ENCODE peak calls at places on chromosomes 16 and 17, in six cellular contexts. W is ovary, I is IMR-90, Y is H1, V is thyroid gland, X is body of pancreas. E is an unnamed sample. For H3K4me1, the result is how much of the 10 kb centered on the place peaks cover.

GRCh38 chr17:2723505-2723996 is 12.0 kb upstream of the CLUH start:
- DNase-seq in V (no peak), Y (peak), I (no peak), W (no peak), X (no peak), E (no peak)

GRCh38 chr16:83400234-83400633 is 407.5 kb upstream of the HSBP1 start:
- DNase-seq in X (no peak), Y (peak), W (no peak), V (peak), I (no peak), E (no peak)

GRCh38 chr16:86227801-86228200 is 282.5 kb upstream of the FOXF1 start:
- DNase-seq in W (no peak), I (peak), X (no peak), Y (no peak), V (no peak), E (no peak)

GRCh38 chr17:18033442-18034099 is 5.4 kb downstream of the ATPAF2 start:
- DNase-seq in X (peak), W (peak), V (peak), Y (peak), I (peak), E (no peak)

GRCh38 chr17:58630883-58631522 is 60.8 kb downstream of the TEX14 start:
- DNase-seq in I (no peak), Y (peak), W (no peak), V (peak), X (peak), E (no peak)

GRCh38 chr17:3835410-3836229 is 10.4 kb downstream of the NCBP3 start:
- DNase-seq in V (no peak), X (no peak), I (no peak), Y (no peak), W (no peak), E (no peak)

GRCh38 chr17:40112718-40113109 is 9.1 kb upstream of the MSL1 start:
- DNase-seq in X (no peak), Y (no peak), I (no peak), W (peak), V (no peak), E (no peak)

GRCh38 chr16:88725609-88726407 is 19.5 kb downstream of the CTU2 start:
- DNase-seq in Y (no peak), I (no peak), V (no peak), X (no peak), W (no peak), E (no peak)

GRCh38 chr16:84004442-84004841 is 36.4 kb downstream of the NECAB2 start:
- DNase-seq in Y (no peak), X (no peak), I (no peak), V (no peak), W (no peak), E (no peak)

GRCh38 chr17:11276486-11276885 is 35.5 kb downstream of the SHISA6 start:
- DNase-seq in X (no peak), I (no peak), W (no peak), Y (no peak), V (no peak), E (no peak)

GRCh38 chr17:55722742-55723487 is at the start of gene TMEM100:
- DNase-seq in X (peak), I (peak), V (no peak), W (peak), Y (no peak), E (no peak)

GRCh38 chr16:64865037-64865696 is 256.7 kb downstream of the CDH11 start:
- DNase-seq in Y (no peak), W (no peak), V (no peak), I (peak), X (no peak), E (no peak)

GRCh38 chr16:23509763-23510153 is 536 bp downstream of the GGA2 start:
- DNase-seq in X (peak), V (peak), Y (no peak), I (peak), W (peak), E (no peak)

GRCh38 chr17:78397681-78398101 is 19.2 kb downstream of the PGS1 start:
- DNase-seq in W (no peak), Y (no peak), I (peak), X (no peak), V (no peak), E (no peak)

GRCh38 chr17:58381124-58381838 is 29.3 kb upstream of the SUPT4H1 start:
- DNase-seq in W (no peak), X (peak), I (no peak), V (no peak), Y (no peak), E (no peak)

GRCh38 chr16:27253526-27253930 is 15.0 kb downstream of the NSMCE1 start:
- DNase-seq in I (peak), X (no peak), V (no peak), W (no peak), Y (no peak), E (no peak)

GRCh38 chr16:51119576-51120288 is 31.3 kb downstream of the SALL1 start:
- DNase-seq in W (no peak), I (peak), Y (no peak), X (no peak), V (no peak), E (no peak)

GRCh38 chr17:82489117-82489516 is 30.4 kb upstream of the FOXK2 start:
- DNase-seq in V (no peak), X (no peak), Y (no peak), I (peak), W (no peak), E (no peak)
- H3K27ac ChIP-seq in V (no peak), X (no peak), Y (no peak), I (no peak), W (no peak), E (peak)

GRCh38 chr16:57196753-57197152 is 10.6 kb downstream of the RSPRY1 start:
- DNase-seq in W (no peak), X (no peak), I (no peak), V (no peak), Y (no peak), E (no peak)
- TF ChIP-seq POLR2A in W (no peak), X (no peak), I (no peak), V (no peak), Y (no peak), E (no peak)

DNA sequence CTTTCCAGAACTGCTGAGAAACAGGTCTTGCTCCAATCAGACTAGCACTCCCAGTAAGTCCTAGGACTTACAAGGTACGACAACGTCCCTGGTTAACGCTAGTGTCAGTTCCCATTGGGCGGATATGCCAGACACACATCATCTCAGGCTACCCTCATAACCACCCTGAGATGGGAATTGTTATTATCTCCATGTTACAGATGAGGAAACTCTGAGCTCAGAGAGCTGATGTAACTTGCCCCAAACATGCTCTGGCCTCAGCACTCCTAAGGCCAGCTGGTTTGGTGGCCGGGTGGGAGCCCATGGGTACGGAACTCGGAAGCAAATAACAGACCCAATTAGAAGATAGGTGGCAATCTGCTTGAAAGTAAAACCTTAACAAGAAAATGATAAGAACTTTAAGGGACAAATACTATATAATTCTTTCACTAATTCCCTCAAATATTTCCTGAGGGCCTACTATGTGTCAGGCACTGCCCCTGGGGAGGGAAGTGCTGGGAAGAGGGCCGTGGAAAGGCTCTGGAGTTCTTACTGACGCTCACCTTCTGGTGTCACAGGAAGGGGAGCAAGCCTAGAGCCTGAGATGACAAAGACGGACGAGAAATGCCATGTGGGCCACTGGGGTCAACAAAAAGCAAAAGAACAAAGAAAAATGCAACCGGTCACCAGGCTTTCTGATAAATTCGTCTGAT is 6.9 kb downstream of the CREBBP start:
- DNase-seq in W (no peak), V (no peak), X (no peak), Y (no peak), I (peak), E (no peak)
- H3K4me1 ChIP-seq in W (under half), V (half or more), X (half or more), Y (under half), I (under half), E (half or more)

DNA sequence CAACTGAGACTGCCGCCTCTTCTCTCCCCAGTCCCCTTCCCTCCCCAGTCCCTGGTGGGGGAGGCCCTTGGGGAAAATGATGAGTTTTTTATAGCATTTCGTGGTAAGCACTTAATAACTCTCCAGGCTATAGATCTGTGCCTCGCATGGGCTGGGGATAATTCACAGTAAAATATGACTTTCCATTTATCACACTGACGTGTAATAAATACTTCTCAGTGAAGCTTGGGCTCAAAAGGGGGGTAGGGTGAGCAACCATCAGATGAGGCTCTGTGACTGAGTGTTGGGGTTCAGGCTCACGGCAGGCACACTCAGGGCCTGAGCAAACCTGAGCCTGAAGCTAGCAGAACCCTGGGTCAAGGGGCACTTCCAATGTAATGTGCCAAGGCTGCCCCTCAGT is 101.6 kb downstream of the CCT6B start:
- DNase-seq in Y (no peak), I (no peak), W (no peak), X (no peak), V (no peak), E (no peak)
- H3K27ac ChIP-seq in Y (no peak), I (no peak), W (no peak), X (no peak), V (no peak), E (no peak)

GRCh38 chr16:67561824-67562525 is 351 bp upstream of the CTCF start:
- DNase-seq in W (peak), Y (peak), X (peak), I (peak), V (peak), E (peak)
- TF ChIP-seq POLR2A in W (no peak), Y (peak), X (peak), I (no peak), V (no peak), E (peak)

GRCh38 chr17:79951361-79952264 is 84.1 kb downstream of the TBC1D16 start:
- DNase-seq in I (peak), V (peak), X (peak), Y (no peak), W (peak), E (no peak)
- H3K4me1 ChIP-seq in I (under half), V (under half), X (under half), Y (half or more), W (under half), E (under half)

DNA sequence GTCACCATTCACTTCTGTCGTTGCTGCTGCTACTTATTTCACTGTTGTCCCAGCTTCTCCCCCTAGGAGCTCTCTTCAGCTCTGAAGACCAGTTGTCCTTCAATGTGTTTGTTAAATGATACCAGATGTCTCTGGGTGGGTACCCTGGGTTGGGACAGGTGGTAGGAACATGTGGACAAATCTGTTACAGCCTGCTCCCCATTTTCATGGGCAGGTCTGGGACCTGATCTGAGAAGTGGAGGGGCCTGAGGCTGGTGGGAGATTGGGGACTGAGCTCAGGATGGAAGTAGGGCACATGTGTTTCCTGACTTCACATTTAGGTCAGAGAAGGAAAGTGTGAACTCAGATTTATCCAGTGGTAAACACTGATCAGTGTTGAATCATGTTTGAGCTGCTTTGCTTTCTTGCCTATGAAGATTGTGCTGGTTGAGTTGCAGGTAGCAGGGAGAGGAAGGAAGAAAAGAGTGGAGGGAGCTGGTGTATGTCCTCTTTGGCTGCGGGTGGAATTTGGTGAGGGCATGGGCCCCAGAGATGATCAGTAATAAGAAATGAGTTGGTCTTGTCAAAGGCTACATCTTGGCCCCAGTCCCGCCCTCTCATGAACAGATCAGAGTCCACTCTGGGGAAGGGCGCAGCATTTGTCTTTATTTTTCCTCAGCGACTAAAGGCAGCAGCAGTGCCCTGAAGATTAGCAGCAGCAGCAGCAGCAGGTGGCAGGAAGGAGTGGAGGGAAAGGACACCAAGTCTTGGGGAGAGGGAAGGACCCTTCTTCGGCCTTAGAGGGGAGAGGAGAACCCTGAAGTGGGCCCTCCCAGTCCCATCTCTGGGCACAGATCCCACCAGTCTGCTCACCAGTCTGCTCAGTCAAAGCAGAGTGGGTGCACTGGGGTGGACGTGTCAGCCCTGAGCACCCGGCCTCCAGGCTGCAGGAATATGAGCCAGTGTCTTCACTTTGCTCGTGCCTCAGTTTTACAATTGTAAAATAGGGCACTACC is 6.1 kb upstream of the EFTUD2 start:
- DNase-seq in W (no peak), V (no peak), X (no peak), I (peak), Y (no peak), E (no peak)
- H3K27ac ChIP-seq in W (no peak), V (no peak), X (no peak), I (peak), Y (no peak), E (no peak)

GRCh38 chr17:50954641-50955121 is 88.5 kb upstream of the TOB1 start:
- DNase-seq in V (no peak), I (no peak), X (no peak), W (no peak), Y (no peak), E (no peak)

GRCh38 chr17:50953518-50953830 is 87.3 kb upstream of the TOB1 start:
- DNase-seq in V (no peak), I (no peak), W (no peak), Y (no peak), X (no peak), E (no peak)

GRCh38 chr17:50952889-50953288 is 86.7 kb upstream of the TOB1 start:
- DNase-seq in Y (no peak), I (no peak), X (no peak), W (no peak), V (no peak), E (no peak)

GRCh38 chr17:50955160-50955559 is 89.0 kb upstream of the TOB1 start:
- DNase-seq in X (no peak), I (no peak), V (no peak), W (no peak), Y (no peak), E (no peak)

DNA sequence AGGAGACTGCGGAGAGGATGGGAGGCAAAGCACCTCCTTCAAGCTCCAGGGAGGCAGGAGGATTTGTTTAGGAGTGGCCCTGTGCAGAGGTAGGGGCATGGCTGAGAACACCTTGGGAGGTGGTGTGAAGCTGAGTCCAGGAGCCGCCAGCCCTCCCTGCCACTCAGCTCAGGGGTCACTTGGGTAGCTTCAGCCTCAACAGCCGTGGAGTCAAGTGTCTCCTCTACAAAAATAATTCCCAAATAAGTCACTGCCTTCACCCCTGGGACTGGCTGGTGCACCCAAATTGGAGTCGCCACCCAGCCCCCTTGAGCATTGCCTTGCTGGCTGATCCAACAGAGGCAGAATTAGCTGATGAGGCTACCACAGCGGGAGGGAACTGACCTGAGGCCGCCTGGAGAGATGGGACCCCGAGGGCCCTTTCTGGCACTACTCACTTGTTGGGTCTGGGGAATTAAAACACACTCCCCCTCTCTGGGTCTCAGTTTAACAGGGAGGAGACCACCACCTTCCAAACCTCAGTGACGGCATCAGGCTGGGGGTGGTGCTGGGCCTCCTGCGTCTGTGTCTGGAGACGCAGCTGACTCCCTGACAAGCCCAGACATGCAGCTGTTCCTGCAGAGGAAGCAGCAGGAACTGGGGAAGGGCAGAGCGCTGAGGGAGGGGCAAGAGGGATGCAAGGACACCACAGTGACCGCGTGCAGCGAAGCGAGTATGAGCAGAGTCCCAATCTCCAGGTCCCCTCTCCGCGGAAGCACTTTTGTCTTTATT is 87.9 kb upstream of the TOB1 start:
- DNase-seq in X (peak), W (peak), I (peak), Y (no peak), V (peak), E (no peak)
- TF ChIP-seq POLR2A in X (no peak), W (no peak), I (no peak), Y (no peak), V (no peak), E (peak)

GRCh38 chr16:3823427-3823826 is 57.1 kb downstream of the CREBBP start:
- DNase-seq in V (no peak), Y (no peak), W (no peak), I (no peak), X (no peak), E (no peak)
- H3K4me1 ChIP-seq in V (half or more), Y (under half), W (under half), I (under half), X (half or more), E (half or more)